ENCODE peak calls at places on chromosomes 7 and 10, in four cellular contexts. L, M, H and B are unnamed samples.

GRCh38 chr7:6250364-6250833 is 22.0 kb downstream of the CYTH3 start:
- DNase-seq in L (no peak), M (no peak), H (no peak), B (no peak)

GRCh38 chr7:83465643-83466042 is 183.3 kb downstream of the SEMA3E start:
- DNase-seq in L (no peak), M (no peak), H (no peak), B (no peak)

GRCh38 chr7:67777119-67777518 is 780.5 kb downstream of the TYW1 start:
- DNase-seq in L (no peak), M (no peak), H (no peak), B (no peak)

GRCh38 chr10:14556285-14556956 is 218.3 kb downstream of the FAM107B start:
- DNase-seq in L (no peak), M (peak), H (no peak), B (no peak)

GRCh38 chr10:5656737-5657579 is 9.4 kb downstream of the ASB13 start:
- DNase-seq in L (no peak), M (no peak), H (no peak), B (no peak)

GRCh38 chr7:18573410-18574234 is 78.1 kb downstream of the HDAC9 start:
- DNase-seq in L (peak), M (no peak), H (no peak), B (no peak)

GRCh38 chr7:102450242-102450641 is 14.4 kb downstream of the ALKBH4 start:
- DNase-seq in L (no peak), M (no peak), H (no peak), B (no peak)

GRCh38 chr10:48627984-48628609 is 23.2 kb upstream of the ARHGAP22 start:
- DNase-seq in L (no peak), M (peak), H (no peak), B (no peak)

GRCh38 chr10:58394471-58394870 is 9.3 kb downstream of the TFAM start:
- DNase-seq in L (no peak), M (no peak), H (no peak), B (no peak)

GRCh38 chr10:102775973-102776669 is 32.4 kb downstream of the WBP1L start:
- DNase-seq in L (peak), M (peak), H (peak), B (peak)

GRCh38 chr7:13276977-13277376 is 589.5 kb downstream of the ARL4A start:
- DNase-seq in L (no peak), M (peak), H (no peak), B (no peak)

GRCh38 chr7:50397320-50397970 is 52.7 kb downstream of the FIGNL1 start:
- DNase-seq in L (no peak), M (no peak), H (no peak), B (no peak)

GRCh38 chr10:129502448-129502847 is 35.4 kb downstream of the MGMT start:
- DNase-seq in L (no peak), M (no peak), H (no peak), B (no peak)

GRCh38 chr10:124739119-124739921 is 4.9 kb downstream of the FAM53B start:
- DNase-seq in L (no peak), M (no peak), H (peak), B (no peak)

GRCh38 chr10:3401491-3401938 is 228.9 kb upstream of the PITRM1 start:
- DNase-seq in L (no peak), M (peak), H (no peak), B (no peak)

GRCh38 chr10:23157691-23158369 is 34.3 kb upstream of the PTF1A start:
- DNase-seq in L (no peak), M (peak), H (no peak), B (no peak)

GRCh38 chr10:31762306-31762705 is 166.3 kb downstream of the ARHGAP12 start:
- DNase-seq in L (no peak), M (no peak), H (no peak), B (no peak)

GRCh38 chr10:34835908-34836558 is 20.9 kb upstream of the PARD3 start:
- DNase-seq in L (no peak), M (no peak), H (no peak), B (no peak)

GRCh38 chr7:111987115-111987826 is 218.9 kb downstream of the DOCK4 start:
- DNase-seq in L (no peak), M (peak), H (no peak), B (no peak)

GRCh38 chr7:95303501-95303900 is 20.8 kb downstream of the PON1 start:
- DNase-seq in L (no peak), M (no peak), H (no peak), B (no peak)

GRCh38 chr10:34960983-34961382 is 129.2 kb downstream of the CUL2 start:
- DNase-seq in L (no peak), M (peak), H (no peak), B (no peak)

GRCh38 chr7:137656227-137656849 is 190.4 kb downstream of the DGKI start:
- DNase-seq in L (peak), M (peak), H (peak), B (peak)

GRCh38 chr7:14457567-14458453 is 444.7 kb downstream of the DGKB start:
- DNase-seq in L (peak), M (peak), H (peak), B (peak)

GRCh38 chr10:111247781-111248389 is 171.1 kb downstream of the ADRA2A start:
- DNase-seq in L (no peak), M (no peak), H (no peak), B (no peak)

GRCh38 chr7:18041202-18041601 is 13.6 kb upstream of the PRPS1L1 start:
- DNase-seq in L (no peak), M (peak), H (no peak), B (no peak)

GRCh38 chr10:98195132-98195531 is 60.7 kb downstream of the R3HCC1L start:
- DNase-seq in L (no peak), M (no peak), H (no peak), B (no peak)

GRCh38 chr7:158123753-158124152 is 463.9 kb downstream of the PTPRN2 start:
- DNase-seq in L (no peak), M (no peak), H (peak), B (no peak)

GRCh38 chr10:109966961-109967738 is 40.6 kb upstream of the ADD3 start:
- DNase-seq in L (no peak), M (peak), H (no peak), B (no peak)

GRCh38 chr7:127776776-127777390 is 124.9 kb downstream of the SND1 start:
- DNase-seq in L (no peak), M (peak), H (no peak), B (no peak)

GRCh38 chr10:78307576-78307975 is 273.9 kb downstream of the RPS24 start:
- DNase-seq in L (no peak), M (no peak), H (no peak), B (no peak)

GRCh38 chr10:113329121-113329596 is 223.7 kb upstream of the HABP2 start:
- DNase-seq in L (no peak), M (peak), H (no peak), B (no peak)

GRCh38 chr7:134527979-134528371 is 608 bp downstream of the AKR1B10 start:
- DNase-seq in L (peak), M (peak), H (no peak), B (no peak)

GRCh38 chr7:2794836-2795636 is 49.1 kb downstream of the GNA12 start:
- DNase-seq in L (no peak), M (no peak), H (peak), B (no peak)
- H3K27ac ChIP-seq in L (no peak), M (peak), H (no peak), B (no peak)

GRCh38 chr7:92644406-92645113 is 54.4 kb upstream of the FAM133B start:
- DNase-seq in L (peak), M (peak), H (no peak), B (peak)
- H3K27ac ChIP-seq in L (no peak), M (no peak), H (no peak), B (peak)

GRCh38 chr10:131475043-131475442 is 163.5 kb upstream of the TCERG1L start:
- DNase-seq in L (no peak), M (no peak), H (no peak), B (no peak)

GRCh38 chr10:131478398-131478989 is 167.0 kb upstream of the TCERG1L start:
- DNase-seq in L (no peak), M (no peak), H (no peak), B (no peak)

GRCh38 chr10:131474426-131474825 is 162.9 kb upstream of the TCERG1L start:
- DNase-seq in L (no peak), M (no peak), H (no peak), B (no peak)

GRCh38 chr10:131475803-131476202 is 164.3 kb upstream of the TCERG1L start:
- DNase-seq in L (no peak), M (no peak), H (no peak), B (no peak)

DNA sequence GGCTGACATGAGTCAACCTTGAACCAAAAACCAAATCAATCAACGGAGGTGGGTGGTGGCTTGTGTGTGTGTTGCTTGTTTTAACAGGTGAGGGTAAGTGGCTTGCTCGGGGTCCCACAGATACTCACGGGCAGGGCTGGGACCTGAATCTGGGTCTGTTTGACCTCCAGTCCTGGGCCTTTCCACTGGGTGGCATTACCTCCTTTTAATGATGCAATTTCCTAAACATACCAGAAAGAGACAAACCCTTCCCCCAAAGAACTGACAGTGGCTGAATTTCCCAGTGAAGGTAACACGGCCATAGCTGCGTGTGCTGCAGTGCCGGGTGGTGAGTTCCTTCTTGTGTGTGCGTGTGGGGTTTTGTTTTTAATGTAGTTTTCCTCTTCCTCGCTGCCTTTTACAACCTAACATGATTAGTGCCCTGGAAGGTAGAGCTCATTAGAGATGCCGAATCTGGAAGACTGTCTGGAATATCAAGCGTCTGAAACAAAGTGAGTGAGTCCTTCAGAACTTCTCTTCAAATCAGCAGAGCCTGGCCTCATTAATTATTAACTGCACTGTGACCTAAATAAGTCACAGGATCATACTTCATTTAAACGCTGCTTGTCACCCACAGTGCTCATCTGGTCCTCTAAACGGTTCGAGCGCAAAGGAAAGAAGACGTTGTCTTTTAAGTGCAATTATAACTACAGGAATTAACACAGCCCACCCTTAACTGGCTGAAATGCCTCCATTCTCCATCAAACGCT is 166.1 kb upstream of the TCERG1L start:
- DNase-seq in L (no peak), M (no peak), H (no peak), B (no peak)
- H3K27ac ChIP-seq in L (no peak), M (no peak), H (no peak), B (no peak)

GRCh38 chr7:28068811-28069216 is 111.8 kb downstream of the JAZF1 start:
- DNase-seq in L (no peak), M (peak), H (no peak), B (no peak)

GRCh38 chr7:28072876-28073514 is 107.6 kb downstream of the JAZF1 start:
- DNase-seq in L (no peak), M (no peak), H (no peak), B (no peak)

GRCh38 chr7:28069788-28070187 is 110.8 kb downstream of the JAZF1 start:
- DNase-seq in L (peak), M (peak), H (peak), B (no peak)

GRCh38 chr7:28071570-28071969 is 109.0 kb downstream of the JAZF1 start:
- DNase-seq in L (no peak), M (no peak), H (no peak), B (no peak)

GRCh38 chr7:28070311-28071055 is 110.1 kb downstream of the JAZF1 start:
- DNase-seq in L (peak), M (peak), H (no peak), B (no peak)
- H3K27ac ChIP-seq in L (peak), M (no peak), H (peak), B (no peak)

DNA sequence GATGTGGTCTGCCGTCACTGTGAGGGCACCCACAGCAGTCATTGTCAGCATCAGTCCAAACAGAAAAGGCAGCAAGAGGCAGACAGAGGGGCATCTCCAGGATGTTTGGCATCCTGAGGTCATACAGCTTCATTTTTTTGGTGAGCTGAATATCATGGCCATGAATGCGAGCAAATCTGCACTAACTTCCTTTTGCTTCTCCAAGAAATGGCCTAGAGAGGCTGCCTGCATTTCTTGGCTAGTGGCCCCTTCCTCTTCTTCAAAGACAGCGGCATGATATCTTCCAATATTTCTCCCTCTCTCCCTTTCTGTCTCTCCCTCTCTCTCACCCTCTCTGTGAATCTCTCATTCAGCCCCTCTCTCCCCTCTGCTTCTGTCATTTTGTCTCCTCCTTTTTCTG is 24.8 kb downstream of the FKBP6 start:
- DNase-seq in L (no peak), M (no peak), H (no peak), B (no peak)
- H3K27ac ChIP-seq in L (no peak), M (no peak), H (no peak), B (no peak)